ENCODE peak calls at places on chromosome X, in four cellular contexts. C is stomach, H is nucleus accumbens, J is A172. F is an unnamed sample.

GRCh38 chrX:132292753-132293152 is 73.5 kb upstream of the RAP2C start:
- DNase-seq in H (no peak), J (peak), C (no peak), F (no peak)

GRCh38 chrX:23821847-23822246 is 38.9 kb downstream of the SAT1 start:
- DNase-seq in H (no peak), J (no peak), C (no peak), F (no peak)

GRCh38 chrX:21974011-21974385 is 33.5 kb downstream of the SMS start:
- DNase-seq in H (no peak), J (no peak), C (no peak), F (no peak)

GRCh38 chrX:20382518-20383291 is 116.0 kb upstream of the RPS6KA3 start:
- DNase-seq in H (no peak), J (peak), C (no peak), F (no peak)

GRCh38 chrX:66015152-66015827 is 24.6 kb downstream of the VSIG4 start:
- DNase-seq in C (no peak), J (no peak), H (no peak), F (no peak)

GRCh38 chrX:107766470-107767140 is 9.0 kb downstream of the TSC22D3 start:
- DNase-seq in C (no peak), H (no peak), J (no peak), F (no peak)

GRCh38 chrX:119763175-119763574 is 4.8 kb downstream of the SOWAHD start:
- DNase-seq in J (peak), H (no peak), C (no peak), F (no peak)

GRCh38 chrX:56726609-56727008 is 2.4 kb upstream of the NBDY start:
- DNase-seq in H (no peak), J (peak), C (no peak), F (no peak)

GRCh38 chrX:147738260-147738659 is 173.5 kb upstream of the FMR1 start:
- DNase-seq in C (no peak), J (no peak), H (no peak), F (no peak)

GRCh38 chrX:109880629-109881028 is 122.3 kb upstream of the TMEM164 start:
- DNase-seq in H (no peak), J (no peak), C (no peak), F (no peak)

GRCh38 chrX:79413009-79413408 is 45.9 kb upstream of the ITM2A start:
- DNase-seq in H (no peak), C (no peak), J (no peak), F (no peak)

GRCh38 chrX:70133303-70134115 is at the start of gene IGBP1:
- DNase-seq in C (peak), H (peak), J (peak), F (peak)

GRCh38 chrX:15579778-15580747 is 20.7 kb downstream of the ACE2 start:
- DNase-seq in H (no peak), C (peak), J (no peak), F (no peak)

GRCh38 chrX:3250946-3251345 is 95.5 kb downstream of the MXRA5 start:
- DNase-seq in H (no peak), C (no peak), J (no peak), F (no peak)

GRCh38 chrX:1392376-1393130 is 640 bp upstream of the SLC25A6 start:
- DNase-seq in C (peak), J (peak), H (no peak), F (peak)

GRCh38 chrX:70096052-70096451 is 33.8 kb downstream of the OTUD6A start:
- DNase-seq in C (no peak), H (no peak), J (peak), F (no peak)

GRCh38 chrX:150298841-150299551 is 64.1 kb upstream of the MAMLD1 start:
- DNase-seq in H (no peak), J (peak), C (no peak), F (no peak)

GRCh38 chrX:107449490-107450175 is at the start of gene FRMPD3:
- DNase-seq in H (no peak), C (no peak), J (no peak), F (no peak)

GRCh38 chrX:40086569-40087335 is 11.0 kb downstream of the BCOR start:
- DNase-seq in J (no peak), C (no peak), H (peak), F (no peak)

GRCh38 chrX:84339507-84340364 is 151.7 kb upstream of the RPS6KA6 start:
- DNase-seq in H (no peak), C (no peak), J (peak), F (no peak)

GRCh38 chrX:101977091-101977490 is 45.3 kb upstream of the ZMAT1 start:
- DNase-seq in H (no peak), C (no peak), J (no peak), F (no peak)

GRCh38 chrX:2425281-2426071 is 75.3 kb downstream of the DHRSX start:
- DNase-seq in J (no peak), C (no peak), H (no peak), F (no peak)

GRCh38 chrX:77628294-77629025 is 157.6 kb downstream of the ATRX start:
- DNase-seq in H (no peak), C (no peak), J (no peak), F (no peak)

GRCh38 chrX:149504226-149504914 is 736 bp downstream of the IDS start:
- DNase-seq in J (peak), H (no peak), C (no peak), F (no peak)

GRCh38 chrX:23394421-23394820 is 59.8 kb downstream of the PTCHD1 start:
- DNase-seq in H (no peak), C (peak), J (no peak), F (no peak)

F was measured in left lobe of liver.